ENCODE peak calls at places on chromosomes 16 and 17, in nine cellular contexts. C, S, B, I, U, R, G, O and P are unnamed samples.

GRCh38 chr17:52762147-52762793 is 603.8 kb upstream of the CA10 start:
- DNase-seq in C (no peak), S (peak), B (no peak), I (no peak), U (no peak), R (no peak), G (no peak), O (no peak), P (no peak)

GRCh38 chr17:36534881-36535668 is at the start of gene PIGW:
- DNase-seq in C (peak), S (peak), B (peak), I (peak), U (peak), R (peak), G (peak), O (peak), P (peak)

GRCh38 chr17:72187544-72187943 is 66.7 kb downstream of the SOX9 start:
- DNase-seq in C (no peak), S (no peak), B (no peak), I (peak), U (no peak), R (no peak), G (no peak), O (peak), P (no peak)

GRCh38 chr17:37770631-37771518 is 26.0 kb upstream of the HNF1B start:
- DNase-seq in C (peak), S (peak), B (peak), I (peak), U (peak), R (no peak), G (peak), O (no peak), P (peak)

GRCh38 chr16:57485916-57486857 is at the start of gene DOK4:
- DNase-seq in C (no peak), S (peak), B (peak), I (peak), U (peak), R (no peak), G (peak), O (peak), P (peak)

GRCh38 chr17:37064166-37064565 is 115.4 kb downstream of the AATF start:
- DNase-seq in C (no peak), S (no peak), B (no peak), I (no peak), U (no peak), R (no peak), G (no peak), O (no peak), P (no peak)

GRCh38 chr16:22381392-22381791 is 7.0 kb upstream of the CDR2 start:
- DNase-seq in C (no peak), S (no peak), B (no peak), I (no peak), U (no peak), R (no peak), G (no peak), O (no peak), P (no peak)

GRCh38 chr17:76497979-76498885 is 3.0 kb downstream of the RHBDF2 start:
- DNase-seq in C (no peak), S (peak), B (no peak), I (peak), U (peak), R (peak), G (peak), O (no peak), P (peak)

GRCh38 chr16:88310796-88311605 is 71.8 kb upstream of the ZNF469 start:
- DNase-seq in C (no peak), S (no peak), B (no peak), I (no peak), U (no peak), R (no peak), G (no peak), O (no peak), P (no peak)

GRCh38 chr17:10984163-10984562 is 146.3 kb upstream of the PIRT start:
- DNase-seq in C (no peak), S (no peak), B (no peak), I (no peak), U (no peak), R (no peak), G (no peak), O (no peak), P (no peak)

GRCh38 chr17:7058831-7059447 is 15.0 kb upstream of the SLC16A11 start:
- DNase-seq in C (no peak), S (no peak), B (no peak), I (no peak), U (no peak), R (no peak), G (no peak), O (no peak), P (peak)

GRCh38 chr17:82327289-82327688 is 6.3 kb downstream of the SECTM1 start:
- DNase-seq in C (no peak), S (no peak), B (no peak), I (peak), U (no peak), R (no peak), G (no peak), O (no peak), P (no peak)

GRCh38 chr17:60639019-60639330 is 38.7 kb upstream of the BCAS3 start:
- DNase-seq in C (no peak), S (no peak), B (no peak), I (no peak), U (no peak), R (no peak), G (no peak), O (no peak), P (no peak)

GRCh38 chr17:57988301-57989010 is 402 bp upstream of the VEZF1 start:
- DNase-seq in C (peak), S (peak), B (peak), I (no peak), U (peak), R (no peak), G (peak), O (no peak), P (peak)

GRCh38 chr16:87628940-87629339 is 26.6 kb downstream of the JPH3 start:
- DNase-seq in C (no peak), S (no peak), B (no peak), I (no peak), U (peak), R (peak), G (no peak), O (no peak), P (no peak)

GRCh38 chr16:3590736-3591435 is 13.7 kb upstream of the NLRC3 start:
- DNase-seq in C (no peak), S (no peak), B (peak), I (no peak), U (peak), R (no peak), G (no peak), O (no peak), P (no peak)

GRCh38 chr17:980406-981291 is 1.1 kb upstream of the NXN start:
- DNase-seq in C (peak), S (peak), B (peak), I (peak), U (peak), R (no peak), G (peak), O (no peak), P (peak)

GRCh38 chr17:58083491-58084316 is 485 bp downstream of the DYNLL2 start:
- DNase-seq in C (no peak), S (peak), B (peak), I (peak), U (peak), R (no peak), G (peak), O (no peak), P (peak)

GRCh38 chr17:16593356-16594102 is 24.5 kb upstream of the ZNF287 start:
- DNase-seq in C (no peak), S (no peak), B (peak), I (no peak), U (no peak), R (no peak), G (no peak), O (peak), P (no peak)

GRCh38 chr17:35052780-35053179 is 10.7 kb downstream of the RFFL start:
- DNase-seq in C (no peak), S (no peak), B (no peak), I (no peak), U (no peak), R (no peak), G (no peak), O (no peak), P (no peak)

GRCh38 chr16:8914098-8914497 is 31.9 kb downstream of the LITAFD start:
- DNase-seq in C (no peak), S (no peak), B (no peak), I (no peak), U (no peak), R (no peak), G (no peak), O (no peak), P (no peak)

GRCh38 chr17:77206125-77206523 is 65.4 kb downstream of the SEC14L1 start:
- DNase-seq in C (no peak), S (no peak), B (no peak), I (no peak), U (no peak), R (no peak), G (no peak), O (no peak), P (no peak)

GRCh38 chr16:49497466-49497865 is 123.9 kb downstream of the C16orf78 start:
- DNase-seq in C (no peak), S (no peak), B (no peak), I (no peak), U (no peak), R (no peak), G (no peak), O (no peak), P (no peak)

GRCh38 chr16:1930338-1930720 is 12.1 kb upstream of the HS3ST6 start:
- DNase-seq in C (no peak), S (no peak), B (no peak), I (no peak), U (no peak), R (no peak), G (no peak), O (no peak), P (no peak)

GRCh38 chr16:49050607-49051006 is 231.0 kb downstream of the CBLN1 start:
- DNase-seq in C (no peak), S (no peak), B (no peak), I (no peak), U (no peak), R (no peak), G (no peak), O (no peak), P (no peak)

GRCh38 chr17:42467889-42468288 is 9.2 kb downstream of the ATP6V0A1 start:
- DNase-seq in C (no peak), S (no peak), B (no peak), I (no peak), U (no peak), R (no peak), G (no peak), O (no peak), P (no peak)